ENCODE peak calls at places on chromosomes 11 and 22, in eight cellular contexts. One of them, this sample, is unnamed.
A peak's percentile ranks its signal among the peaks of the same experiment; 100 is the strongest.

GRCh38 chr22:50189184-50189848 is 3.6 kb downstream of the TRABD start:
- DNase-seq in fibroblast of pulmonary artery: no peak
- DNase-seq in PC-3: no peak
- DNase-seq in epithelial cell of proximal tubule: no peak
- DNase-seq in choroid plexus epithelial cell: no peak
- DNase-seq in fibroblast of the aortic adventitia: no peak
- DNase-seq in left ventricle myocardium inferior: no peak
- DNase-seq in AG09309: no peak
- DNase-seq in this sample: no peak

GRCh38 chr11:72048718-72049460 is 31.5 kb downstream of the NUMA1 start:
- DNase-seq in fibroblast of pulmonary artery: no peak
- DNase-seq in PC-3: no peak
- DNase-seq in epithelial cell of proximal tubule: no peak
- DNase-seq in choroid plexus epithelial cell: no peak
- DNase-seq in fibroblast of the aortic adventitia: no peak
- DNase-seq in left ventricle myocardium inferior: no peak
- DNase-seq in AG09309: no peak
- DNase-seq in this sample: no peak

GRCh38 chr11:2448661-2449547 is 4.1 kb downstream of the KCNQ1 start:
- DNase-seq in fibroblast of pulmonary artery: no peak
- DNase-seq in PC-3: no peak
- DNase-seq in epithelial cell of proximal tubule: no peak
- DNase-seq in choroid plexus epithelial cell: no peak
- DNase-seq in fibroblast of the aortic adventitia: no peak
- DNase-seq in left ventricle myocardium inferior: no peak
- DNase-seq in AG09309: no peak
- DNase-seq in this sample: no peak

GRCh38 chr11:69496631-69497220 is 15.3 kb downstream of the LINC01488 start:
- DNase-seq in fibroblast of pulmonary artery: no peak
- DNase-seq in PC-3: no peak
- DNase-seq in epithelial cell of proximal tubule: peak; percentile 9
- DNase-seq in choroid plexus epithelial cell: no peak
- DNase-seq in fibroblast of the aortic adventitia: no peak
- DNase-seq in left ventricle myocardium inferior: peak; percentile 13
- DNase-seq in AG09309: no peak
- DNase-seq in this sample: no peak

GRCh38 chr11:15641191-15641810 is 526.6 kb downstream of the INSC start:
- DNase-seq in fibroblast of pulmonary artery: no peak
- DNase-seq in PC-3: no peak
- DNase-seq in epithelial cell of proximal tubule: no peak
- DNase-seq in choroid plexus epithelial cell: no peak
- DNase-seq in fibroblast of the aortic adventitia: no peak
- DNase-seq in left ventricle myocardium inferior: no peak
- DNase-seq in AG09309: no peak
- DNase-seq in this sample: no peak

GRCh38 chr11:130873766-130874165 is 42.5 kb downstream of the SNX19 start:
- DNase-seq in fibroblast of pulmonary artery: peak; percentile 34
- DNase-seq in PC-3: peak; percentile 70
- DNase-seq in epithelial cell of proximal tubule: peak; percentile 37
- DNase-seq in choroid plexus epithelial cell: peak; percentile 28
- DNase-seq in fibroblast of the aortic adventitia: peak; percentile 26
- DNase-seq in left ventricle myocardium inferior: no peak
- DNase-seq in AG09309: no peak
- DNase-seq in this sample: no peak

GRCh38 chr11:33976351-33977199 is 75.0 kb upstream of the CAPRIN1 start:
- DNase-seq in fibroblast of pulmonary artery: peak; percentile 75
- DNase-seq in PC-3: no peak
- DNase-seq in epithelial cell of proximal tubule: peak; percentile 69
- DNase-seq in choroid plexus epithelial cell: peak; percentile 35
- DNase-seq in fibroblast of the aortic adventitia: peak; percentile 81
- DNase-seq in left ventricle myocardium inferior: no peak
- DNase-seq in AG09309: peak; percentile 81
- DNase-seq in this sample: no peak

GRCh38 chr11:18741783-18742182 is 15.8 kb upstream of the IGSF22 start:
- DNase-seq in fibroblast of pulmonary artery: no peak
- DNase-seq in PC-3: no peak
- DNase-seq in epithelial cell of proximal tubule: no peak
- DNase-seq in choroid plexus epithelial cell: no peak
- DNase-seq in fibroblast of the aortic adventitia: no peak
- DNase-seq in left ventricle myocardium inferior: no peak
- DNase-seq in AG09309: no peak
- DNase-seq in this sample: no peak

GRCh38 chr11:111911563-111912401 is at the start of gene CRYAB:
- DNase-seq in fibroblast of pulmonary artery: peak; percentile 83
- DNase-seq in PC-3: peak; percentile 61
- DNase-seq in epithelial cell of proximal tubule: peak; percentile 100
- DNase-seq in choroid plexus epithelial cell: peak; percentile 69
- DNase-seq in fibroblast of the aortic adventitia: peak; percentile 89
- DNase-seq in left ventricle myocardium inferior: peak; percentile 89
- DNase-seq in AG09309: peak; percentile 87
- DNase-seq in this sample: peak; percentile 27

GRCh38 chr11:87176044-87176443 is 138.3 kb downstream of the TMEM135 start:
- DNase-seq in fibroblast of pulmonary artery: no peak
- DNase-seq in PC-3: peak; percentile 39
- DNase-seq in epithelial cell of proximal tubule: no peak
- DNase-seq in choroid plexus epithelial cell: no peak
- DNase-seq in fibroblast of the aortic adventitia: no peak
- DNase-seq in left ventricle myocardium inferior: no peak
- DNase-seq in AG09309: no peak
- DNase-seq in this sample: no peak

GRCh38 chr11:63574856-63575602 is 11.8 kb upstream of the PLAAT2 start:
- DNase-seq in fibroblast of pulmonary artery: peak; percentile 24
- DNase-seq in PC-3: no peak
- DNase-seq in epithelial cell of proximal tubule: no peak
- DNase-seq in choroid plexus epithelial cell: peak; percentile 50
- DNase-seq in fibroblast of the aortic adventitia: peak; percentile 71
- DNase-seq in left ventricle myocardium inferior: peak; percentile 33
- DNase-seq in AG09309: no peak
- DNase-seq in this sample: no peak

GRCh38 chr11:100719362-100719761 is 32.3 kb downstream of the ARHGAP42 start:
- DNase-seq in fibroblast of pulmonary artery: peak; percentile 45
- DNase-seq in PC-3: peak; percentile 55
- DNase-seq in epithelial cell of proximal tubule: peak; percentile 47
- DNase-seq in choroid plexus epithelial cell: peak; percentile 71
- DNase-seq in fibroblast of the aortic adventitia: peak; percentile 8
- DNase-seq in left ventricle myocardium inferior: no peak
- DNase-seq in AG09309: no peak
- DNase-seq in this sample: peak; percentile 57

GRCh38 chr11:35723493-35724284 is 61.1 kb downstream of the TRIM44 start:
- DNase-seq in fibroblast of pulmonary artery: peak; percentile 21
- DNase-seq in PC-3: peak; percentile 52
- DNase-seq in epithelial cell of proximal tubule: no peak
- DNase-seq in choroid plexus epithelial cell: peak; percentile 30
- DNase-seq in fibroblast of the aortic adventitia: no peak
- DNase-seq in left ventricle myocardium inferior: no peak
- DNase-seq in AG09309: no peak
- DNase-seq in this sample: no peak

GRCh38 chr11:69155302-69156198 is at the start of gene SMIM38:
- DNase-seq in fibroblast of pulmonary artery: no peak
- DNase-seq in PC-3: no peak
- DNase-seq in epithelial cell of proximal tubule: no peak
- DNase-seq in choroid plexus epithelial cell: no peak
- DNase-seq in fibroblast of the aortic adventitia: no peak
- DNase-seq in left ventricle myocardium inferior: no peak
- DNase-seq in AG09309: no peak
- DNase-seq in this sample: no peak

GRCh38 chr11:73248526-73249185 is 23.5 kb upstream of the P2RY6 start:
- DNase-seq in fibroblast of pulmonary artery: no peak
- DNase-seq in PC-3: no peak
- DNase-seq in epithelial cell of proximal tubule: no peak
- DNase-seq in choroid plexus epithelial cell: no peak
- DNase-seq in fibroblast of the aortic adventitia: peak; percentile 15
- DNase-seq in left ventricle myocardium inferior: no peak
- DNase-seq in AG09309: no peak
- DNase-seq in this sample: no peak

GRCh38 chr22:38419864-38420172 is 35.2 kb downstream of the KCNJ4 start:
- DNase-seq in fibroblast of pulmonary artery: no peak
- DNase-seq in PC-3: no peak
- DNase-seq in epithelial cell of proximal tubule: no peak
- DNase-seq in choroid plexus epithelial cell: no peak
- DNase-seq in fibroblast of the aortic adventitia: no peak
- DNase-seq in left ventricle myocardium inferior: no peak
- DNase-seq in AG09309: no peak
- DNase-seq in this sample: no peak

GRCh38 chr22:47474464-47474863 is 712.0 kb downstream of the TBC1D22A start:
- DNase-seq in fibroblast of pulmonary artery: peak; percentile 20
- DNase-seq in PC-3: no peak
- DNase-seq in epithelial cell of proximal tubule: no peak
- DNase-seq in choroid plexus epithelial cell: peak; percentile 0
- DNase-seq in fibroblast of the aortic adventitia: no peak
- DNase-seq in left ventricle myocardium inferior: no peak
- DNase-seq in AG09309: no peak
- DNase-seq in this sample: no peak

GRCh38 chr11:75325713-75326438 is 25.6 kb downstream of the ARRB1 start:
- DNase-seq in fibroblast of pulmonary artery: peak; percentile 91
- DNase-seq in PC-3: peak; percentile 89
- DNase-seq in epithelial cell of proximal tubule: no peak
- DNase-seq in choroid plexus epithelial cell: peak; percentile 94
- DNase-seq in fibroblast of the aortic adventitia: peak; percentile 88
- DNase-seq in left ventricle myocardium inferior: peak; percentile 70
- DNase-seq in AG09309: peak; percentile 62
- DNase-seq in this sample: peak; percentile 34

GRCh38 chr11:107757661-107758060 is 45.8 kb upstream of the SLN start:
- DNase-seq in fibroblast of pulmonary artery: no peak
- DNase-seq in PC-3: peak; percentile 22
- DNase-seq in epithelial cell of proximal tubule: no peak
- DNase-seq in choroid plexus epithelial cell: no peak
- DNase-seq in fibroblast of the aortic adventitia: no peak
- DNase-seq in left ventricle myocardium inferior: no peak
- DNase-seq in AG09309: no peak
- DNase-seq in this sample: no peak

GRCh38 chr11:115141221-115141620 is 363.0 kb downstream of the CADM1 start:
- DNase-seq in fibroblast of pulmonary artery: no peak
- DNase-seq in PC-3: no peak
- DNase-seq in epithelial cell of proximal tubule: no peak
- DNase-seq in choroid plexus epithelial cell: no peak
- DNase-seq in fibroblast of the aortic adventitia: no peak
- DNase-seq in left ventricle myocardium inferior: no peak
- DNase-seq in AG09309: no peak
- DNase-seq in this sample: no peak

GRCh38 chr11:121153472-121153871 is 52.4 kb downstream of the TECTA start:
- DNase-seq in fibroblast of pulmonary artery: no peak
- DNase-seq in PC-3: no peak
- DNase-seq in epithelial cell of proximal tubule: no peak
- DNase-seq in choroid plexus epithelial cell: no peak
- DNase-seq in fibroblast of the aortic adventitia: no peak
- DNase-seq in left ventricle myocardium inferior: no peak
- DNase-seq in AG09309: no peak
- DNase-seq in this sample: no peak
- TF ChIP-seq CTCF in fibroblast of pulmonary artery: no peak
- TF ChIP-seq CTCF in PC-3: peak; percentile 44
- TF ChIP-seq CTCF in epithelial cell of proximal tubule: no peak
- TF ChIP-seq CTCF in choroid plexus epithelial cell: no peak
- TF ChIP-seq CTCF in fibroblast of the aortic adventitia: no peak
- TF ChIP-seq CTCF in left ventricle myocardium inferior: no peak
- TF ChIP-seq CTCF in AG09309: no peak
- TF ChIP-seq CTCF in this sample: no peak

GRCh38 chr22:24525416-24526037 is 29.4 kb downstream of the GUCD1 start:
- DNase-seq in fibroblast of pulmonary artery: peak; percentile 70
- DNase-seq in PC-3: peak; percentile 62
- DNase-seq in epithelial cell of proximal tubule: no peak
- DNase-seq in choroid plexus epithelial cell: peak; percentile 76
- DNase-seq in fibroblast of the aortic adventitia: peak; percentile 72
- DNase-seq in left ventricle myocardium inferior: peak; percentile 77
- DNase-seq in AG09309: no peak
- DNase-seq in this sample: peak; percentile 16
- H3K4me3 ChIP-seq in fibroblast of pulmonary artery: no peak overlapping the region
- H3K4me3 ChIP-seq in PC-3: no peak overlapping the region
- H3K4me3 ChIP-seq in epithelial cell of proximal tubule: no peak overlapping the region
- H3K4me3 ChIP-seq in choroid plexus epithelial cell: no peak overlapping the region
- H3K4me3 ChIP-seq in fibroblast of the aortic adventitia: no peak overlapping the region
- H3K4me3 ChIP-seq in left ventricle myocardium inferior: no peak overlapping the region
- H3K4me3 ChIP-seq in AG09309: no peak overlapping the region
- H3K4me3 ChIP-seq in this sample: no peak overlapping the region

GRCh38 chr11:121323208-121323607 is 30.6 kb downstream of the SC5D start:
- DNase-seq in fibroblast of pulmonary artery: no peak
- DNase-seq in PC-3: no peak
- DNase-seq in epithelial cell of proximal tubule: no peak
- DNase-seq in choroid plexus epithelial cell: no peak
- DNase-seq in fibroblast of the aortic adventitia: no peak
- DNase-seq in left ventricle myocardium inferior: no peak
- DNase-seq in AG09309: no peak
- DNase-seq in this sample: no peak

GRCh38 chr11:121318848-121319834 is 26.6 kb downstream of the SC5D start:
- DNase-seq in fibroblast of pulmonary artery: peak; percentile 68
- DNase-seq in PC-3: peak; percentile 74
- DNase-seq in epithelial cell of proximal tubule: no peak
- DNase-seq in choroid plexus epithelial cell: peak; percentile 77
- DNase-seq in fibroblast of the aortic adventitia: peak; percentile 68
- DNase-seq in left ventricle myocardium inferior: no peak
- DNase-seq in AG09309: peak; percentile 33
- DNase-seq in this sample: peak; percentile 29

GRCh38 chr11:121326230-121326629 is 33.7 kb downstream of the SC5D start:
- DNase-seq in fibroblast of pulmonary artery: no peak
- DNase-seq in PC-3: no peak
- DNase-seq in epithelial cell of proximal tubule: no peak
- DNase-seq in choroid plexus epithelial cell: no peak
- DNase-seq in fibroblast of the aortic adventitia: no peak
- DNase-seq in left ventricle myocardium inferior: no peak
- DNase-seq in AG09309: no peak
- DNase-seq in this sample: no peak

GRCh38 chr11:121321614-121322243 is 29.2 kb downstream of the SC5D start:
- DNase-seq in fibroblast of pulmonary artery: peak; percentile 11
- DNase-seq in PC-3: peak; percentile 76
- DNase-seq in epithelial cell of proximal tubule: no peak
- DNase-seq in choroid plexus epithelial cell: peak; percentile 31
- DNase-seq in fibroblast of the aortic adventitia: peak; percentile 35
- DNase-seq in left ventricle myocardium inferior: no peak
- DNase-seq in AG09309: no peak
- DNase-seq in this sample: no peak
- TF ChIP-seq CTCF in fibroblast of pulmonary artery: peak; percentile 7
- TF ChIP-seq CTCF in PC-3: peak; percentile 87
- TF ChIP-seq CTCF in epithelial cell of proximal tubule: peak; percentile 58
- TF ChIP-seq CTCF in choroid plexus epithelial cell: peak; percentile 39
- TF ChIP-seq CTCF in fibroblast of the aortic adventitia: peak; percentile 40
- TF ChIP-seq CTCF in left ventricle myocardium inferior: peak; percentile 64
- TF ChIP-seq CTCF in AG09309: peak; percentile 36
- TF ChIP-seq CTCF in this sample: peak; percentile 21

GRCh38 chr22:45212992-45213751 is 27.5 kb downstream of the KIAA0930 start:
- DNase-seq in fibroblast of pulmonary artery: peak; percentile 36
- DNase-seq in PC-3: no peak
- DNase-seq in epithelial cell of proximal tubule: no peak
- DNase-seq in choroid plexus epithelial cell: peak; percentile 23
- DNase-seq in fibroblast of the aortic adventitia: peak; percentile 70
- DNase-seq in left ventricle myocardium inferior: peak; percentile 48
- DNase-seq in AG09309: no peak
- DNase-seq in this sample: no peak
- H3K4me3 ChIP-seq in fibroblast of pulmonary artery: peak overlapping the region; percentile 43
- H3K4me3 ChIP-seq in PC-3: no peak overlapping the region
- H3K4me3 ChIP-seq in epithelial cell of proximal tubule: no peak overlapping the region
- H3K4me3 ChIP-seq in choroid plexus epithelial cell: no peak overlapping the region
- H3K4me3 ChIP-seq in fibroblast of the aortic adventitia: peak overlapping the region; percentile 70
- H3K4me3 ChIP-seq in left ventricle myocardium inferior: peak overlapping the region; percentile 61
- H3K4me3 ChIP-seq in AG09309: peak overlapping the region; percentile 49
- H3K4me3 ChIP-seq in this sample: peak overlapping the region; percentile 19

This sample was measured in astrocyte of the cerebellum.